ENCODE peak calls at places on chromosomes 7 and 10, in four cellular contexts. S, V, O and Q are unnamed samples. For H3K9me3, the result is how much of the 10 kb centered on the place peaks cover.

GRCh38 chr7:111568870-111569462 is 6.7 kb upstream of the IMMP2L start:
- DNase-seq in V (no peak), O (no peak), S (no peak), Q (no peak)

GRCh38 chr7:130277763-130278643 is 11.3 kb downstream of the CPA2 start:
- DNase-seq in O (peak), V (peak), S (no peak), Q (peak)

GRCh38 chr7:134954197-134955082 is 31.9 kb upstream of the AGBL3 start:
- DNase-seq in O (no peak), V (peak), S (no peak), Q (no peak)

GRCh38 chr7:92296898-92297435 is 51.2 kb downstream of the ANKIB1 start:
- DNase-seq in O (no peak), S (no peak), V (no peak), Q (no peak)

GRCh38 chr7:104861729-104862128 is 152.3 kb upstream of the KMT2E start:
- DNase-seq in V (no peak), O (no peak), S (no peak), Q (no peak)

GRCh38 chr10:35564276-35564982 is 40.7 kb upstream of the GJD4 start:
- DNase-seq in V (peak), S (peak), O (no peak), Q (peak)

GRCh38 chr10:116274141-116274861 is 1.3 kb upstream of the GFRA1 start:
- DNase-seq in O (no peak), S (no peak), V (no peak), Q (peak)

GRCh38 chr10:21944727-21945386 is 58.7 kb downstream of the DNAJC1 start:
- DNase-seq in O (no peak), V (no peak), S (no peak), Q (no peak)

GRCh38 chr10:50561266-50561665 is 62.5 kb downstream of the SGMS1 start:
- DNase-seq in V (peak), S (no peak), O (no peak), Q (no peak)

GRCh38 chr7:111728635-111728995 is 166.3 kb upstream of the IMMP2L start:
- DNase-seq in V (no peak), O (no peak), S (no peak), Q (peak)

GRCh38 chr10:89633484-89633883 is 11.6 kb downstream of the PANK1 start:
- DNase-seq in S (no peak), V (peak), O (no peak), Q (no peak)

GRCh38 chr10:72321248-72322029 is 33.3 kb downstream of the DNAJB12 start:
- DNase-seq in O (no peak), S (peak), V (no peak), Q (no peak)

GRCh38 chr10:30390207-30390606 is 41.1 kb upstream of the MTPAP start:
- DNase-seq in O (no peak), V (no peak), S (no peak), Q (no peak)

GRCh38 chr10:61834519-61834918 is 67.0 kb upstream of the ARID5B start:
- DNase-seq in V (no peak), O (no peak), S (no peak), Q (no peak)

GRCh38 chr7:83469076-83469475 is 179.9 kb downstream of the SEMA3E start:
- DNase-seq in V (peak), S (no peak), O (no peak), Q (no peak)

GRCh38 chr7:131031100-131031868 is 296.4 kb upstream of the MKLN1 start:
- DNase-seq in O (no peak), S (no peak), V (no peak), Q (no peak)

GRCh38 chr7:96414931-96415292 is 93.0 kb upstream of the SLC25A13 start:
- DNase-seq in V (peak), S (no peak), O (no peak), Q (no peak)

GRCh38 chr10:3959370-3960266 is 174.6 kb upstream of the KLF6 start:
- DNase-seq in V (no peak), S (no peak), O (no peak), Q (peak)

GRCh38 chr7:25496394-25497103 is 268.3 kb upstream of the NPVF start:
- DNase-seq in V (no peak), S (no peak), O (no peak), Q (no peak)

GRCh38 chr7:54880326-54880989 is 121.4 kb upstream of the SEC61G start:
- DNase-seq in V (no peak), O (no peak), S (no peak), Q (peak)

GRCh38 chr7:38506756-38507155 is 124.4 kb downstream of the AMPH start:
- DNase-seq in O (peak), S (no peak), V (peak), Q (no peak)

GRCh38 chr10:98446656-98447221 is at the start of gene HPS1:
- DNase-seq in O (peak), S (peak), V (peak), Q (peak)

GRCh38 chr10:70677620-70678249 is 5.4 kb downstream of the ADAMTS14 start:
- DNase-seq in S (no peak), V (no peak), O (no peak), Q (no peak)

GRCh38 chr7:24199978-24200377 is 84.0 kb upstream of the NPY start:
- DNase-seq in O (no peak), V (no peak), S (no peak), Q (no peak)

GRCh38 chr7:19754521-19755116 is 18.8 kb downstream of the TMEM196 start:
- DNase-seq in S (no peak), V (peak), O (no peak), Q (no peak)

GRCh38 chr7:5139998-5140397 is 50.0 kb upstream of the WIPI2 start:
- DNase-seq in V (peak), O (no peak), S (no peak), Q (no peak)

GRCh38 chr7:104196161-104196560 is 11.7 kb downstream of the ORC5 start:
- DNase-seq in V (peak), S (no peak), O (no peak), Q (no peak)

GRCh38 chr10:7795605-7796004 is 7.6 kb downstream of the ATP5F1C start:
- DNase-seq in O (no peak), V (peak), S (no peak), Q (no peak)
- TF ChIP-seq POLR2A in O (no peak), V (no peak), S (no peak), Q (no peak)

DNA sequence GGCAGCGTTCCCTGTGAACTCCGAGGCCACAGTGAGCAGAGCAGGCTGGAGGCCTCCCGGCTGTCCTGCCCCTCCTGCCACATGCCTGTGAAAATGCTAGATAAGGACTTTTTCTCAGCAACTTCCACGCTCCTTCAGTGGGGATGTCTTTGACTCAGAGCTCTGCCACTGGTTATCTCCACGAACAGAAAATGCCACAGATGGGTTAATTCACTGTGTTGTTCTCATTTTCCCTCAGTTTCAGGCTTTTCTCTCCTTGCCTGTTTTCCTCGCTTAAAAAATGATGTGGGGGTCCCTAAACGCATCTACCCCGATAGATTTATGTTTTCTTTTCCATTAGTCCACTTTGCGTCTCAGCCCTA is 51.3 kb downstream of the IKZF1 start:
- DNase-seq in S (no peak), O (no peak), V (no peak), Q (no peak)
- H3K27ac ChIP-seq in S (peak), O (no peak), V (no peak), Q (peak)

DNA sequence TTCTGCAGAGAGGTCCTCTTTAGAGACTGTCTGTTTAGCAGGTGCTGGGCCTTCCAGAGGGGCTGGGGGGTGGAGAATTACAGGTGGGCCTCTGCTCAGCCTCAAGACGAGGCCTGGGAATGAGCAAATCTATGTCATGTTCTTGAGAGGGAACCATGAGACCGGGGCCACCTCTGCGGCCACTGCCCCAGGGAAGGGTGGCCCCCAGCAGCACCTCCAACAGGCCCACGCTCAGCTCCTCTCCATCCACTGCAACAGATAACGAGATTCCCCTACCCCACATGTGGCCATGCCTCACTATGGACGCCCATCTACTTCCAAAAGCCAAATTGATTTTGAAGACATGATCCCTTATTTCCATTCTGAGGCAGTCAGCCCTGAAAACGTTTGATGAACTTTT is 176.9 kb downstream of the TCERG1L start:
- DNase-seq in S (no peak), V (no peak), O (no peak), Q (no peak)
- H3K9me3 ChIP-seq in S (under half), V (under half), O (under half), Q (under half)

DNA sequence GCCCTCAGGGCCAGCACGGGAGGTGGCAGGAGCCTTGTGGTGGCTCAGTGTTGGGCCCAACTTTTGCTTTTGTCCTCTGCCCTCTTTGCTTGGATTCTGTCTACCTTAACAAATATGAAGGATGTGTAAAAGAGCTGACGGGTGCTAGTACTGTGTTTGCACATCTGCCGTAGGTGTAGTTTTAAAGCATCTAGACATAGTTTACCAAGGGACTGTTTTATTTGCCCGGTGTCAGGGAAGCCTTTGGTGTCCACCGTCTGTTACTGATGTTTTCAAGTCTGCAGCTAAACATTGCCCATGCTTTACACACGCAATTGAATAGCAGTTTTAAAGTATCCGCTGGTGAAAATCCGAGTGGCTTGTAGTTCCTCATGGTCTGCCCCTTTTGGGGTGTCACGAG is 87.8 kb downstream of the DYNC2I1 start:
- DNase-seq in O (no peak), V (no peak), S (no peak), Q (no peak)
- TF ChIP-seq POLR2A in O (no peak), V (no peak), S (no peak), Q (no peak)

DNA sequence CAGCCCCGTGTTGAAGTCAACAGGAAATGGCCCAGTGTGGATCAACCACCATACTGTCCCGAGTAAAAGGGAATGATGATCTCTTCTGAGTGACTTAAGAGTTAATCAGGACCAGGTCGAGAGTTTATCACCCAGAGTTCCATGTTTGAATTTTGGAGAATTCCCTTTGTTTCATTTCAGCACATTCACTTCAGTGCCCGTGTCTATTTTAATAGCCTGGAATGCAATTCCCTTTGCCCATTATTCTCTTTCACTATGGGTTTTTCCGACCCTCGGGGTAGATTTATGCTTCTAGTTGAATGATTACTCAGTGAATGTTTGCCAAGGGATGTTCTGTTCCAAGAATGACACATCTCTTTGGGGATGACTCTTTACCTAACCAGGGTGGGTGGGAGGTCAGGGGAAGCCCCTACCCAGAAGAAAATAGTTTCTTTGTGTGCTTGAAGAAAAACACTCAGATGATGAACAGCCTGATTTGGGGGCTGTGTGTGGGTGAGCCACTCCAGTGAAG is 594.9 kb downstream of the INHBA start:
- DNase-seq in O (no peak), V (peak), S (no peak), Q (no peak)
- H3K27ac ChIP-seq in O (no peak), V (no peak), S (no peak), Q (no peak)

GRCh38 chr10:29158066-29158465 is 130.8 kb upstream of the LYZL1 start:
- DNase-seq in V (no peak), O (no peak), S (no peak), Q (no peak)
- H3K9me3 ChIP-seq in V (under half), O (under half), S (under half), Q (under half)

GRCh38 chr10:42754155-42755027 is 28.2 kb upstream of the BMS1 start:
- DNase-seq in V (no peak), O (no peak), S (no peak), Q (peak)
- TF ChIP-seq POLR2A in V (no peak), O (no peak), S (no peak), Q (no peak)

GRCh38 chr7:77757589-77757988 is 40.6 kb downstream of the TMEM60 start:
- DNase-seq in S (peak), O (no peak), V (no peak), Q (no peak)

GRCh38 chr7:77760809-77761453 is 37.3 kb downstream of the TMEM60 start:
- DNase-seq in O (no peak), V (no peak), S (no peak), Q (no peak)

GRCh38 chr7:77759294-77759889 is 38.8 kb downstream of the TMEM60 start:
- DNase-seq in V (peak), O (peak), S (no peak), Q (no peak)
- H3K27ac ChIP-seq in V (no peak), O (peak), S (peak), Q (no peak)

DNA sequence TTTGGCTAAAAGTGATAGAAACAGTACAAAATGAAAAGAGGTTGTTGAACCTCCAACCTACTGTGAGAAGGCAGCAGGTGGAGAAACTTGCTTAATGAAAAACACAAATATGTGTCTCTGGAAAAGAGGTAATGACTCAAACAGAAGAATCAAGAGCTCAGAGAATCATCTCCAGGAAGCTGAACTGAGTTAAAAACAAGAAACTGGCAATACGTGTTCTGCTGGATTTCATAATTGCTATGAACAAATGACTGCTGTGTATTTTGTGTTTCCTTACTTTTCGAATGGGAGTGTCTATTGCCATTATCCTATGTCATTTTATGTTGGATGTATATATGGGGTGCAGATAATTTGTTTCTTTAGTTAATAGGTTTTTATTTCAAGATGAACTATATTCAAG is 401.1 kb downstream of the DGKB start:
- DNase-seq in S (no peak), V (no peak), O (no peak), Q (no peak)
- H3K9me3 ChIP-seq in S (under half), V (under half), O (under half), Q (under half)